ENCODE peak calls at places on chromosomes 1 and 21, in nine cellular contexts. I, B, G, X, D, U, P, S and J are unnamed samples.

GRCh38 chr1:242454262-242455051 is 70.0 kb downstream of the PLD5 start:
- DNase-seq in X (peak; percentile 80), G (peak; percentile 7), D (no peak), B (no peak), U (peak; percentile 47), S (peak; percentile 32), I (no peak), P (peak; percentile 60), J (no peak)

GRCh38 chr1:152580433-152580832 is at the start of gene LCE3D:
- DNase-seq in U (no peak), P (no peak), G (peak; percentile 0), D (no peak), X (no peak), I (no peak), S (no peak), B (no peak), J (no peak)

GRCh38 chr21:45544449-45545235 is 2.4 kb upstream of the SLC19A1 start:
- DNase-seq in I (peak; percentile 7), X (no peak), U (no peak), S (no peak), B (no peak), D (no peak), P (no peak), G (no peak), J (no peak)

GRCh38 chr1:21590116-21590905 is 78.8 kb downstream of the RAP1GAP start:
- DNase-seq in X (no peak), D (no peak), P (no peak), S (no peak), G (no peak), B (no peak), I (no peak), U (no peak), J (no peak)

GRCh38 chr1:99707535-99708142 is 58.8 kb downstream of the FRRS1 start:
- DNase-seq in G (peak; percentile 65), B (peak; percentile 55), I (peak; percentile 66), D (peak; percentile 38), S (peak; percentile 60), X (peak; percentile 80), P (peak; percentile 80), U (peak; percentile 75), J (peak; percentile 66)

GRCh38 chr21:9739240-9739639 is 782.1 kb upstream of the TPTE start:
- DNase-seq in I (no peak), X (no peak), S (no peak), B (no peak), D (no peak), U (no peak), G (no peak), P (no peak), J (no peak)

GRCh38 chr1:102174259-102174863 is 177.6 kb upstream of the OLFM3 start:
- DNase-seq in B (no peak), G (no peak), I (no peak), X (peak; percentile 74), U (no peak), S (no peak), D (no peak), P (no peak), J (no peak)

GRCh38 chr1:246971322-246971721 is 36.5 kb downstream of the ZNF695 start:
- DNase-seq in S (no peak), X (peak; percentile 74), U (peak; percentile 51), P (peak; percentile 58), G (peak; percentile 13), D (no peak), I (peak; percentile 51), B (peak; percentile 2), J (no peak)

GRCh38 chr1:207866471-207867135 is 44.3 kb downstream of the CD34 start:
- DNase-seq in D (peak; percentile 6), G (peak; percentile 58), P (peak; percentile 80), B (no peak), S (no peak), U (peak; percentile 64), X (no peak), I (peak; percentile 51), J (no peak)

GRCh38 chr1:62621907-62622306 is 24.6 kb downstream of the ANGPTL3 start:
- DNase-seq in G (peak; percentile 95), S (peak; percentile 2), U (peak; percentile 97), P (peak; percentile 97), D (no peak), I (no peak), B (peak; percentile 9), X (no peak), J (no peak)

GRCh38 chr1:33170351-33171274 is 11.2 kb downstream of the TRIM62 start:
- DNase-seq in G (no peak), D (no peak), P (no peak), X (no peak), I (no peak), U (no peak), B (no peak), S (no peak), J (peak; percentile 17)

GRCh38 chr1:27979151-27979858 is 19.5 kb downstream of the XKR8 start:
- DNase-seq in X (peak; percentile 57), S (no peak), B (no peak), I (no peak), P (peak; percentile 91), U (peak; percentile 88), G (peak; percentile 81), D (no peak), J (no peak)

GRCh38 chr1:173715538-173715844 is 710 bp downstream of the KLHL20 start:
- DNase-seq in I (no peak), U (no peak), P (no peak), G (no peak), X (no peak), D (no peak), B (no peak), S (no peak), J (no peak)

GRCh38 chr1:157992031-157992568 is 1.3 kb upstream of the KIRREL1 start:
- DNase-seq in S (peak; percentile 83), D (peak; percentile 5), G (peak; percentile 63), U (peak; percentile 68), B (peak; percentile 67), I (peak; percentile 75), P (peak; percentile 80), X (peak; percentile 87), J (no peak)

GRCh38 chr1:207861442-207862177 is 49.3 kb downstream of the CD34 start:
- DNase-seq in D (peak; percentile 15), X (no peak), B (no peak), I (no peak), S (no peak), U (no peak), G (no peak), P (no peak), J (no peak)

GRCh38 chr21:9758141-9758540 is 763.2 kb upstream of the TPTE start:
- DNase-seq in X (no peak), G (no peak), S (no peak), B (no peak), U (no peak), I (no peak), D (no peak), P (no peak), J (no peak)

GRCh38 chr21:36169465-36170128 is 13.0 kb downstream of the DOP1B start:
- DNase-seq in U (no peak), B (no peak), G (no peak), S (no peak), I (no peak), P (no peak), X (peak; percentile 41), D (no peak), J (peak; percentile 61)

GRCh38 chr21:36839735-36840134 is 126.7 kb downstream of the HLCS start:
- DNase-seq in U (peak; percentile 33), B (no peak), S (no peak), D (no peak), G (peak; percentile 15), I (no peak), X (no peak), P (no peak), J (no peak)

GRCh38 chr1:112522621-112523020 is 13.9 kb downstream of the WNT2B start:
- DNase-seq in I (no peak), D (no peak), B (peak; percentile 16), S (no peak), P (peak; percentile 98), G (peak; percentile 96), U (peak; percentile 89), X (no peak), J (no peak)

GRCh38 chr1:212162635-212163034 is 122.6 kb upstream of the PPP2R5A start:
- DNase-seq in P (peak; percentile 89), G (peak; percentile 80), S (peak; percentile 25), D (no peak), U (peak; percentile 70), I (no peak), B (no peak), X (no peak), J (no peak)

GRCh38 chr1:65308781-65309316 is 494 bp upstream of the DNAJC6 start:
- DNase-seq in B (no peak), D (no peak), S (no peak), U (no peak), G (no peak), P (no peak), X (peak; percentile 11), I (no peak), J (no peak)

GRCh38 chr1:33738976-33739375 is 124.9 kb upstream of the HMGB4 start:
- DNase-seq in P (no peak), X (no peak), I (no peak), D (no peak), S (no peak), B (no peak), U (no peak), G (no peak), J (no peak)

GRCh38 chr21:32770514-32771133 is 931 bp downstream of the PAXBP1 start:
- DNase-seq in X (no peak), D (no peak), I (no peak), P (peak; percentile 23), U (no peak), S (peak; percentile 5), G (peak; percentile 8), B (no peak), J (no peak)
- TF ChIP-seq CTCF in X (no peak), D (no peak), I (no peak), P (no peak), U (no peak), S (no peak), G (no peak), B (no peak), J (no peak)

GRCh38 chr1:236753554-236753953 is 41.5 kb upstream of the MTR start:
- DNase-seq in S (peak; percentile 36), P (peak; percentile 72), D (no peak), U (peak; percentile 56), G (peak; percentile 21), X (peak; percentile 71), B (no peak), I (no peak), J (no peak)
- TF ChIP-seq CTCF in S (peak; percentile 20), P (peak; percentile 55), D (no peak), U (peak; percentile 29), G (peak; percentile 29), X (peak; percentile 40), B (peak; percentile 51), I (no peak), J (no peak)

DNA sequence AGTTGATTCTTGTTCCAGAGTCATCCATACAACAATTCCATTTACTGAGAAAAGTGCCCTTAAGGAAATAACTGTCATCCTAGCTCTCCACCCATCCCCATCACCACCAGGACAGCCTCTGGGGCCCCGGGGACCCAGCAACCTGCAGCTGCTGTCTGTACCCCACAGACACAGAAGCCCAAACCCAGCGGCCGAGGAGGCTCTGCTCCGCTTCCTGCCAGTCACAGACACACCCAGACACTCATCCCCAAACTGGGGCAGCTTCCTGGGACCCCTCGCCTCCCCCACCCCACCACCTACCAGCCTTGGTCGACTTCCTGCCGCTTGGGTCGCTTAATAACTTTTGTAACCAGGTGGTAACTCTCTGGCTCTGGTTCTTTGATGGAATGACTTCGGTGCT is 121.6 kb upstream of the SLC25A33 start:
- DNase-seq in P (no peak), U (no peak), G (no peak), I (no peak), S (no peak), D (peak; percentile 17), B (no peak), X (no peak), J (no peak)
- TF ChIP-seq CTCF in P (no peak), U (no peak), G (no peak), I (no peak), S (no peak), D (no peak), B (no peak), X (no peak), J (no peak)

GRCh38 chr1:40182956-40183710 is 21.9 kb downstream of the RLF start:
- DNase-seq in B (no peak), P (peak; percentile 73), X (peak; percentile 73), G (peak; percentile 45), I (no peak), S (peak; percentile 19), D (no peak), U (peak; percentile 58), J (no peak)
- TF ChIP-seq CTCF in B (peak; percentile 61), P (peak; percentile 73), X (peak; percentile 78), G (peak; percentile 47), I (no peak), S (peak; percentile 39), D (peak; percentile 44), U (peak; percentile 59), J (peak; percentile 16)